ENCODE peak calls at places on chromosome 14, in eight cellular contexts. A is AML-193; F is AG08396; V is stimulated activated CD4-positive, alpha-beta T cell treated with anti-CD3 and anti-CD28 coated beads, Interleukin-2, amount 100 ng/mL, for 48 hours; R is kidney tubule cell; K is NK-92 treated with Interleukin-12 subunit alpha and Interleukin-12 subunit beta, amount 100 ng/mL, for 24 hours; Y is AG08395; T is NCI-H2081. D is an unnamed sample.

GRCh38 chr14:103749452-103749851 is 33.8 kb downstream of the ZFYVE21 start:
- DNase-seq in V (no peak), K (no peak), F (no peak), R (no peak), A (no peak), Y (no peak), T (no peak), D (no peak)

GRCh38 chr14:28468191-28469151 is 298.1 kb upstream of the FOXG1 start:
- DNase-seq in Y (no peak), K (no peak), F (no peak), V (no peak), T (no peak), A (no peak), R (no peak), D (no peak)

GRCh38 chr14:80927385-80927989 is 14.1 kb downstream of the CEP128 start:
- DNase-seq in V (no peak), T (no peak), R (no peak), F (no peak), K (no peak), Y (no peak), A (no peak), D (no peak)

GRCh38 chr14:91070572-91070971 is 10.1 kb upstream of the RPS6KA5 start:
- DNase-seq in A (no peak), R (no peak), T (no peak), K (no peak), Y (no peak), V (no peak), F (no peak), D (no peak)

GRCh38 chr14:38212996-38213395 is 5.3 kb downstream of the SSTR1 start:
- DNase-seq in K (no peak), Y (no peak), F (no peak), R (no peak), T (no peak), V (no peak), A (no peak), D (no peak)

GRCh38 chr14:31261859-31262739 is 54.5 kb upstream of the HECTD1 start:
- DNase-seq in Y (peak; percentile 12), T (peak; percentile 48), K (no peak), V (no peak), A (peak; percentile 71), F (no peak), R (peak; percentile 86), D (no peak)

GRCh38 chr14:21055473-21056117 is 2.0 kb upstream of the RNASE8 start:
- DNase-seq in V (no peak), F (no peak), R (peak; percentile 58), T (no peak), Y (no peak), K (no peak), A (no peak), D (no peak)

GRCh38 chr14:105226198-105226597 is 22.1 kb upstream of the BTBD6 start:
- DNase-seq in V (no peak), Y (no peak), K (no peak), R (no peak), F (no peak), A (no peak), T (no peak), D (no peak)

GRCh38 chr14:105299654-105300541 is 903 bp downstream of the BRF1 start:
- DNase-seq in R (peak; percentile 13), V (peak; percentile 22), K (no peak), T (no peak), A (no peak), Y (no peak), F (peak; percentile 15), D (peak; percentile 29)

GRCh38 chr14:29566194-29566593 is 361.5 kb downstream of the PRKD1 start:
- DNase-seq in V (no peak), T (no peak), Y (no peak), A (no peak), R (no peak), F (no peak), K (no peak), D (no peak)

GRCh38 chr14:99040047-99040446 is 231.9 kb downstream of the BCL11B start:
- DNase-seq in R (no peak), F (no peak), K (no peak), A (no peak), Y (no peak), T (no peak), V (no peak), D (no peak)

GRCh38 chr14:63677891-63678379 is 36.3 kb upstream of the WDR89 start:
- DNase-seq in R (peak; percentile 44), A (no peak), K (no peak), T (no peak), Y (peak; percentile 37), V (no peak), F (no peak), D (peak; percentile 38)

GRCh38 chr14:29741909-29742401 is 185.7 kb downstream of the PRKD1 start:
- DNase-seq in V (no peak), Y (peak; percentile 55), F (peak; percentile 20), K (no peak), T (peak; percentile 73), R (peak; percentile 39), A (no peak), D (peak; percentile 19)

GRCh38 chr14:50545618-50546017 is 13.2 kb upstream of the MAP4K5 start:
- DNase-seq in A (no peak), R (peak; percentile 23), Y (no peak), K (no peak), F (no peak), T (peak; percentile 19), V (no peak), D (no peak)

GRCh38 chr14:39491134-39491541 is 58.9 kb upstream of the FBXO33 start:
- DNase-seq in T (peak; percentile 58), R (peak; percentile 57), K (no peak), V (no peak), F (peak; percentile 13), Y (peak; percentile 38), A (peak; percentile 31), D (no peak)

GRCh38 chr14:24296341-24297157 is 3.0 kb downstream of the DHRS1 start:
- DNase-seq in R (peak; percentile 96), A (peak; percentile 66), K (peak; percentile 60), T (peak; percentile 62), V (peak; percentile 61), F (peak; percentile 89), Y (peak; percentile 94), D (peak; percentile 93)

GRCh38 chr14:106518054-106518943 is 991.9 kb downstream of the TMEM121 start:
- DNase-seq in V (peak; percentile 90), T (no peak), K (peak; percentile 60), R (no peak), A (peak; percentile 76), F (no peak), Y (no peak), D (no peak)

GRCh38 chr14:77119852-77120251 is 21.7 kb downstream of the ZDHHC22 start:
- DNase-seq in A (no peak), Y (no peak), V (no peak), R (no peak), F (no peak), K (no peak), T (no peak), D (no peak)

GRCh38 chr14:91202234-91202974 is 42.1 kb downstream of the GPR68 start:
- DNase-seq in T (no peak), A (no peak), K (no peak), Y (peak; percentile 25), V (no peak), R (no peak), F (no peak), D (no peak)

GRCh38 chr14:71988954-71989353 is 56.7 kb downstream of the RGS6 start:
- DNase-seq in V (no peak), K (no peak), Y (no peak), T (no peak), F (no peak), A (no peak), R (no peak), D (no peak)

GRCh38 chr14:105473677-105474477 is 744 bp upstream of the CRIP2 start:
- DNase-seq in K (no peak), T (peak; percentile 87), R (peak; percentile 92), F (peak; percentile 95), A (peak; percentile 11), V (peak; percentile 61), Y (peak; percentile 89), D (peak; percentile 94)

GRCh38 chr14:73722581-73722980 is 8.4 kb upstream of the PNMA1 start:
- DNase-seq in K (no peak), F (no peak), Y (no peak), A (no peak), R (no peak), V (no peak), T (no peak), D (no peak)

GRCh38 chr14:92645841-92646478 is 102.5 kb downstream of the LGMN start:
- DNase-seq in R (no peak), V (no peak), A (peak; percentile 40), F (peak; percentile 41), T (no peak), Y (peak; percentile 73), K (no peak), D (peak; percentile 48)

GRCh38 chr14:81384900-81385299 is 15.2 kb downstream of the STON2 start:
- DNase-seq in F (no peak), T (peak; percentile 30), R (peak; percentile 96), K (no peak), A (no peak), Y (peak; percentile 43), V (no peak), D (no peak)

GRCh38 chr14:23864856-23865255 is 88.7 kb upstream of the DHRS4 start:
- DNase-seq in V (no peak), A (no peak), Y (no peak), F (no peak), K (no peak), R (no peak), T (no peak), D (no peak)

GRCh38 chr14:88013750-88014349 is 8.9 kb downstream of the GPR65 start:
- DNase-seq in V (no peak), T (peak; percentile 57), K (no peak), A (peak; percentile 68), Y (peak; percentile 79), R (peak; percentile 75), F (peak; percentile 55), D (peak; percentile 37)

GRCh38 chr14:22268875-22269274 is 320.1 kb downstream of the DAD1 start:
- DNase-seq in Y (no peak), A (no peak), F (no peak), K (no peak), V (no peak), T (no peak), R (peak; percentile 95), D (no peak)

D was measured in hepatic stellate cell.